ENCODE peak calls at places on chromosomes 7 and 10, in four cellular contexts. One of them, this sample, is unnamed.

GRCh38 chr7:106731207-106731606 is 70.2 kb upstream of the CCDC71L start:
- DNase-seq in HepG2: no peak
- DNase-seq in K562: no peak
- DNase-seq in H1: no peak
- DNase-seq in this sample: peak

GRCh38 chr10:96038476-96039387 is 4.7 kb upstream of the CCNJ start:
- DNase-seq in HepG2: no peak
- DNase-seq in K562: no peak
- DNase-seq in H1: no peak
- DNase-seq in this sample: peak

GRCh38 chr7:141012696-141013344 is 1.9 kb downstream of the MRPS33 start:
- DNase-seq in HepG2: no peak
- DNase-seq in K562: peak
- DNase-seq in H1: no peak
- DNase-seq in this sample: no peak

GRCh38 chr10:36421999-36422398 is 703.4 kb upstream of the ANKRD30A start:
- DNase-seq in HepG2: no peak
- DNase-seq in K562: no peak
- DNase-seq in H1: no peak
- DNase-seq in this sample: no peak

GRCh38 chr10:79209340-79209739 is 137.9 kb upstream of the PPIF start:
- DNase-seq in HepG2: no peak
- DNase-seq in K562: no peak
- DNase-seq in H1: no peak
- DNase-seq in this sample: peak

GRCh38 chr7:81956520-81956919 is 186.7 kb upstream of the HGF start:
- DNase-seq in HepG2: peak
- DNase-seq in K562: no peak
- DNase-seq in H1: no peak
- DNase-seq in this sample: peak

GRCh38 chr7:493661-494251 is 25.9 kb downstream of the PDGFA start:
- DNase-seq in HepG2: no peak
- DNase-seq in K562: no peak
- DNase-seq in H1: no peak
- DNase-seq in this sample: no peak

GRCh38 chr10:28411648-28412047 is 108.8 kb upstream of the MPP7 start:
- DNase-seq in HepG2: no peak
- DNase-seq in K562: no peak
- DNase-seq in H1: no peak
- DNase-seq in this sample: no peak

GRCh38 chr10:4351723-4352565 is 474.1 kb upstream of the AKR1E2 start:
- DNase-seq in HepG2: no peak
- DNase-seq in K562: no peak
- DNase-seq in H1: no peak
- DNase-seq in this sample: peak

GRCh38 chr7:152054377-152055230 is 29.1 kb downstream of the GALNT11 start:
- DNase-seq in HepG2: peak
- DNase-seq in K562: no peak
- DNase-seq in H1: no peak
- DNase-seq in this sample: no peak

GRCh38 chr7:100544949-100545635 is 6.1 kb downstream of the AGFG2 start:
- DNase-seq in HepG2: peak
- DNase-seq in K562: no peak
- DNase-seq in H1: no peak
- DNase-seq in this sample: no peak

GRCh38 chr7:77985974-77986339 is 187.4 kb downstream of the PHTF2 start:
- DNase-seq in HepG2: no peak
- DNase-seq in K562: no peak
- DNase-seq in H1: no peak
- DNase-seq in this sample: no peak

GRCh38 chr10:61447127-61447526 is 6.1 kb downstream of the TMEM26 start:
- DNase-seq in HepG2: no peak
- DNase-seq in K562: no peak
- DNase-seq in H1: no peak
- DNase-seq in this sample: no peak

GRCh38 chr7:28647076-28647421 is 234.7 kb downstream of the CREB5 start:
- DNase-seq in HepG2: no peak
- DNase-seq in K562: no peak
- DNase-seq in H1: no peak
- DNase-seq in this sample: no peak

GRCh38 chr10:62433181-62433692 is 59.1 kb downstream of the ZNF365 start:
- DNase-seq in HepG2: no peak
- DNase-seq in K562: peak
- DNase-seq in H1: no peak
- DNase-seq in this sample: peak

GRCh38 chr10:124558901-124559321 is 97.3 kb downstream of the LHPP start:
- DNase-seq in HepG2: no peak
- DNase-seq in K562: no peak
- DNase-seq in H1: no peak
- DNase-seq in this sample: no peak

GRCh38 chr7:1555813-1556540 is at the start of gene TMEM184A:
- DNase-seq in HepG2: peak
- DNase-seq in K562: peak
- DNase-seq in H1: no peak
- DNase-seq in this sample: no peak

GRCh38 chr7:115748123-115748738 is 282.3 kb downstream of the TFEC start:
- DNase-seq in HepG2: peak
- DNase-seq in K562: no peak
- DNase-seq in H1: no peak
- DNase-seq in this sample: no peak

GRCh38 chr10:97601268-97602215 is 12.0 kb downstream of the C10orf62 start:
- DNase-seq in HepG2: no peak
- DNase-seq in K562: no peak
- DNase-seq in H1: no peak
- DNase-seq in this sample: no peak

GRCh38 chr10:97597778-97598177 is 8.3 kb downstream of the C10orf62 start:
- DNase-seq in HepG2: peak
- DNase-seq in K562: no peak
- DNase-seq in H1: no peak
- DNase-seq in this sample: no peak

GRCh38 chr10:97600616-97601015 is 11.1 kb downstream of the C10orf62 start:
- DNase-seq in HepG2: no peak
- DNase-seq in K562: no peak
- DNase-seq in H1: no peak
- DNase-seq in this sample: no peak

GRCh38 chr10:97598407-97599271 is 9.1 kb downstream of the C10orf62 start:
- DNase-seq in HepG2: no peak
- DNase-seq in K562: no peak
- DNase-seq in H1: no peak
- DNase-seq in this sample: no peak

GRCh38 chr10:97599272-97599619 is 9.7 kb downstream of the C10orf62 start:
- DNase-seq in HepG2: no peak
- DNase-seq in K562: no peak
- DNase-seq in H1: no peak
- DNase-seq in this sample: no peak
- H2AFZ ChIP-seq in HepG2: no peak
- H2AFZ ChIP-seq in K562: no peak
- H2AFZ ChIP-seq in H1: no peak
- H2AFZ ChIP-seq in this sample: no peak

GRCh38 chr10:71250405-71250804 is 38.0 kb downstream of the UNC5B start:
- DNase-seq in HepG2: no peak
- DNase-seq in K562: no peak
- DNase-seq in H1: no peak
- DNase-seq in this sample: no peak
- TF ChIP-seq JUN in HepG2: no peak
- TF ChIP-seq JUN in K562: no peak
- TF ChIP-seq JUN in H1: no peak
- TF ChIP-seq JUN in this sample: no peak

DNA sequence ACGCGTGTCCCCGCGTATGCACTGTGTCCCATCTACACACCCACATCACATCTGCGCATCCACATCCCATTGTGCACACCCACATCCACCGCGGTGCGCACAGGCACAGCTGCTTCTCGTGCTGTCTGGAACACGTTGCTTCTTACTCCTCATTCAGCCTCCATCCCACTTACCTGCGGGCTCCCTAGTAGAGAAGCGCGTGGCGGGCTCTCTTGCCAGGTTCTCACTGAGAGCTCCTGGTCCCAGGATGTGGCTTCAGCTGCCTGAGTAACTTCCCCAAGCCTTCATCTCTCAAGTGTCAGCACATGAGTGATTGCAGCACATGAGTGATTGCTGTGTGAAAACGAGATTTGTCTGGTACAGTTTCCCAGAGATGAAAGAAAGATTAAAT is 117.8 kb downstream of the TRRAP start:
- DNase-seq in HepG2: no peak
- DNase-seq in K562: no peak
- DNase-seq in H1: no peak
- DNase-seq in this sample: no peak
- TF ChIP-seq POLR2A in HepG2: no peak
- TF ChIP-seq POLR2A in K562: no peak
- TF ChIP-seq POLR2A in H1: no peak
- TF ChIP-seq POLR2A in this sample: no peak

DNA sequence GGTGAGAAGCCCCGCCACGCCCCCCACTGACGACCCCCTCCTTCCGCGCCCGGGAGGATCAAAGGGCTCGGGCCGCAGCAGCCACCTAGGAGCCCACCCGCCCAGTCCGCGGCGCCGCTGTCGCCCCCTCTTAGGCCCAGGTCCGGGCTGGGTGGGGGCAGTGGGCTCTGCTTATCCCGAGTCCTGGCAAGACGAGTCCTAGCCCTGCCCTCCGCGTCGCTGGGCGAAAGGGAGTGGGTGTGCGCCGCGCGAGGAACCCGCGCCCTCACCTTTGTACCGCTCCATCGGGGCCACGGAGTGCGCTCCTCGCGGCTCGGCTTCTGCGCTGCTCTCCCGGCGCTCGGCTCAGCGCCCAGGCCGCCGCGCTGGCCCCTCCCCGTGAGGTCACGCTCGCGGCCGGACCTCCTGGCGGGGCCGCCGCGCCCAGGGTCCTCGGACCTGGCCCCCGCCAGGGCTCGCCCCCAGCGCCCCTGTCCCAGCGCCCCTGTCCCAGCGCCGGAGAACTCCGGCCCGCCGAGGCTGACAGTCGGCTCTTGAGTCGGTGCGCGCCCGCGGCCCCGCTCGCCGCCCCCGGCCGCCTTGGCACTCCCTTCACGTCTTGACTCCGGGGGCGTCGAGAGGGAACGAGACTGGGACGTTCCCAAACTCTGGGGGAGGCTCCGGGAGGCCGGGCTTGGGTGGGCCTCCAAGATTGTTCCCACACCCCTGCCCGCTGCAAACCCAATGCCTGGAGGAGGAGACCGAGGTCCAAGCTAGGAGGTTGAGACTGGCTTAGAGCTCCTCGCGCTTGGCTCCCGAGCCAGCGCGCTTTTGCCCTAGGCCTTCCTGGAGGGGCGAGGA is at the start of gene AFAP1L2:
- DNase-seq in HepG2: no peak
- DNase-seq in K562: peak
- DNase-seq in H1: no peak
- DNase-seq in this sample: no peak
- H2AFZ ChIP-seq in HepG2: no peak
- H2AFZ ChIP-seq in K562: no peak
- H2AFZ ChIP-seq in H1: peak
- H2AFZ ChIP-seq in this sample: peak

GRCh38 chr7:130021105-130021834 is 29.9 kb downstream of the ZC3HC1 start:
- DNase-seq in HepG2: no peak
- DNase-seq in K562: no peak
- DNase-seq in H1: no peak
- DNase-seq in this sample: no peak

GRCh38 chr7:130022623-130023175 is 28.5 kb downstream of the ZC3HC1 start:
- DNase-seq in HepG2: no peak
- DNase-seq in K562: no peak
- DNase-seq in H1: no peak
- DNase-seq in this sample: no peak

GRCh38 chr7:130024390-130024789 is 26.8 kb downstream of the ZC3HC1 start:
- DNase-seq in HepG2: no peak
- DNase-seq in K562: no peak
- DNase-seq in H1: no peak
- DNase-seq in this sample: no peak

GRCh38 chr7:130020434-130020833 is 30.7 kb downstream of the ZC3HC1 start:
- DNase-seq in HepG2: no peak
- DNase-seq in K562: no peak
- DNase-seq in H1: no peak
- DNase-seq in this sample: no peak

DNA sequence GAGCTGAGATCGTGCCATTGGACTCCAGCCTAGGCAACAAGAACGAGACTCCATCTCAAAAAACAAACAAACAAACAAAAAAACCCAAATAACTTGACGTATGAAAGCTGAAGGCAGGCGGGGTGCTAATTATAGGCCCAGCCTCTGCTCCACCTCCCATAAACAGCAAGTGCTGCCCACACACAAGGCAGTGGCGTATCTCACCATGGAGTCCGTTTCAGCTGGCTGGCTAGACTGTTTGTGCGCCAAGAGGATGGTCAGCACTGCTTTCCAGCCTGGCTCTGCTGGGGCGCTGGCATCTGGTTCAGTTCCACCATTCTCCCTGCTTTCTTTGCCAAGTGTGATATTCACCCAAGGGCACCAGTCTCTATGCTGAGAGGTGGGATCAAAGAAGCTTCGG is 29.1 kb downstream of the ZC3HC1 start:
- DNase-seq in HepG2: no peak
- DNase-seq in K562: no peak
- DNase-seq in H1: no peak
- DNase-seq in this sample: no peak
- TF ChIP-seq JUN in HepG2: no peak
- TF ChIP-seq JUN in K562: no peak
- TF ChIP-seq JUN in H1: no peak
- TF ChIP-seq JUN in this sample: no peak

This sample was measured in endothelial cell of umbilical vein.